ENCODE peak calls at places on chromosomes 11 and 22, in seven cellular contexts. Q, J, X, V, Z, C and S are unnamed samples.

GRCh38 chr11:84990141-84990540 is 637.0 kb downstream of the DLG2 start:
- DNase-seq in Q (no peak), J (no peak), X (no peak), V (no peak), Z (no peak), C (no peak), S (no peak)

GRCh38 chr22:26431151-26431995 is 2.3 kb downstream of the ASPHD2 start:
- DNase-seq in Q (no peak), J (no peak), X (no peak), V (no peak), Z (no peak), C (no peak), S (no peak)

GRCh38 chr11:37811349-37811748 is 1213.3 kb upstream of the RAG2 start:
- DNase-seq in Q (no peak), J (no peak), X (no peak), V (no peak), Z (peak; percentile 30), C (peak; percentile 44), S (no peak)

GRCh38 chr11:72641900-72642814 is 32.1 kb downstream of the PDE2A start:
- DNase-seq in Q (peak; percentile 48), J (no peak), X (peak; percentile 39), V (peak; percentile 57), Z (peak; percentile 91), C (peak; percentile 78), S (no peak)

GRCh38 chr22:19197997-19198865 is 19.7 kb upstream of the SLC25A1 start:
- DNase-seq in Q (no peak), J (no peak), X (no peak), V (no peak), Z (no peak), C (peak; percentile 24), S (no peak)

GRCh38 chr11:77186302-77186701 is 58.3 kb downstream of the MYO7A start:
- DNase-seq in Q (no peak), J (no peak), X (no peak), V (no peak), Z (no peak), C (no peak), S (no peak)

GRCh38 chr11:65928667-65929066 is 9.4 kb downstream of the DRAP1 start:
- DNase-seq in Q (no peak), J (no peak), X (no peak), V (peak; percentile 52), Z (no peak), C (no peak), S (no peak)

GRCh38 chr22:36301384-36301828 is 48.5 kb downstream of the APOL1 start:
- DNase-seq in Q (peak; percentile 85), J (peak; percentile 71), X (peak; percentile 83), V (peak; percentile 72), Z (peak; percentile 91), C (peak; percentile 92), S (no peak)

GRCh38 chr11:88535266-88535665 is 197.7 kb upstream of the CTSC start:
- DNase-seq in Q (no peak), J (no peak), X (no peak), V (no peak), Z (no peak), C (no peak), S (no peak)

GRCh38 chr11:115736146-115736545 is 231.9 kb upstream of the CADM1 start:
- DNase-seq in Q (no peak), J (no peak), X (no peak), V (no peak), Z (no peak), C (no peak), S (no peak)

GRCh38 chr11:68113986-68114385 is 7.2 kb downstream of the CHKA start:
- DNase-seq in Q (no peak), J (no peak), X (no peak), V (no peak), Z (no peak), C (no peak), S (no peak)

GRCh38 chr11:92753161-92753560 is 216.3 kb upstream of the MTNR1B start:
- DNase-seq in Q (no peak), J (no peak), X (no peak), V (no peak), Z (no peak), C (no peak), S (no peak)

GRCh38 chr11:62911137-62912130 is 9.7 kb downstream of the CHRM1 start:
- DNase-seq in Q (no peak), J (no peak), X (no peak), V (no peak), Z (no peak), C (no peak), S (no peak)

GRCh38 chr11:81869337-81870065 is 864.2 kb downstream of the FAM181B start:
- DNase-seq in Q (peak; percentile 59), J (no peak), X (peak; percentile 44), V (no peak), Z (no peak), C (no peak), S (no peak)

GRCh38 chr11:45834298-45834756 is 12.9 kb upstream of the CRY2 start:
- DNase-seq in Q (no peak), J (no peak), X (peak; percentile 47), V (peak; percentile 95), Z (no peak), C (no peak), S (peak; percentile 20)

GRCh38 chr11:6646040-6646439 is 9.6 kb downstream of the DCHS1 start:
- DNase-seq in Q (no peak), J (no peak), X (no peak), V (peak; percentile 51), Z (peak; percentile 75), C (peak; percentile 82), S (no peak)

GRCh38 chr11:18705651-18706281 is 7.2 kb downstream of the TMEM86A start:
- DNase-seq in Q (peak; percentile 37), J (no peak), X (peak; percentile 35), V (no peak), Z (peak; percentile 90), C (peak; percentile 80), S (peak; percentile 74)

GRCh38 chr22:50104149-50104548 is 14.3 kb downstream of the MOV10L1 start:
- DNase-seq in Q (no peak), J (no peak), X (no peak), V (peak; percentile 59), Z (no peak), C (no peak), S (peak; percentile 37)

GRCh38 chr11:114482114-114482513 is 42.8 kb downstream of the REXO2 start:
- DNase-seq in Q (no peak), J (no peak), X (no peak), V (no peak), Z (no peak), C (no peak), S (no peak)

GRCh38 chr22:36775589-36775965 is 342 bp downstream of the IFT27 start:
- DNase-seq in Q (peak; percentile 41), J (no peak), X (peak; percentile 44), V (no peak), Z (peak; percentile 85), C (peak; percentile 78), S (peak; percentile 85)

GRCh38 chr11:12088047-12088481 is 22.3 kb upstream of the MICAL2 start:
- DNase-seq in Q (peak; percentile 61), J (no peak), X (no peak), V (peak; percentile 78), Z (no peak), C (peak; percentile 77), S (no peak)

GRCh38 chr11:61477126-61477525 is 31.4 kb upstream of the LRRC10B start:
- DNase-seq in Q (no peak), J (no peak), X (no peak), V (no peak), Z (no peak), C (no peak), S (no peak)

GRCh38 chr11:121358775-121359174 is 66.2 kb downstream of the SC5D start:
- DNase-seq in Q (no peak), J (no peak), X (no peak), V (no peak), Z (no peak), C (no peak), S (no peak)

GRCh38 chr11:46277313-46277622 is 194 bp upstream of the CREB3L1 start:
- DNase-seq in Q (no peak), J (no peak), X (no peak), V (peak; percentile 84), Z (no peak), C (peak; percentile 81), S (no peak)

GRCh38 chr11:118098996-118099837 is 12.5 kb upstream of the SMIM35 start:
- DNase-seq in Q (no peak), J (no peak), X (no peak), V (peak; percentile 35), Z (no peak), C (peak; percentile 54), S (no peak)

GRCh38 chr11:809287-810039 is at the start of gene RPLP2:
- DNase-seq in Q (peak; percentile 98), J (peak; percentile 80), X (peak; percentile 99), V (peak; percentile 99), Z (peak; percentile 99), C (peak; percentile 99), S (peak; percentile 100)
- TF ChIP-seq EP300 in Q (peak; percentile 29), J (no peak), X (peak; percentile 59), V (no peak), Z (no peak), C (peak; percentile 21), S (no peak)

GRCh38 chr11:837189-837989 is 4.6 kb downstream of the CD151 start:
- DNase-seq in Q (no peak), J (no peak), X (no peak), V (peak; percentile 44), Z (peak; percentile 79), C (no peak), S (no peak)
- TF ChIP-seq POLR2AphosphoS5 in Q (no peak), J (no peak), X (no peak), V (no peak), Z (no peak), C (no peak), S (no peak)

GRCh38 chr11:97754976-97755375 is 1265.8 kb upstream of the CNTN5 start:
- DNase-seq in Q (no peak), J (no peak), X (no peak), V (no peak), Z (no peak), C (no peak), S (no peak)
- TF ChIP-seq POLR2A in Q (no peak), J (no peak), X (no peak), V (no peak), Z (no peak), C (no peak), S (no peak)

GRCh38 chr11:64923944-64924909 is at the start of gene PPP2R5B:
- DNase-seq in Q (peak; percentile 96), J (peak; percentile 69), X (peak; percentile 95), V (peak; percentile 94), Z (peak; percentile 96), C (peak; percentile 98), S (peak; percentile 96)
- TF ChIP-seq EP300 in Q (no peak), J (no peak), X (peak; percentile 41), V (peak; percentile 46), Z (no peak), C (peak; percentile 49), S (no peak)

DNA sequence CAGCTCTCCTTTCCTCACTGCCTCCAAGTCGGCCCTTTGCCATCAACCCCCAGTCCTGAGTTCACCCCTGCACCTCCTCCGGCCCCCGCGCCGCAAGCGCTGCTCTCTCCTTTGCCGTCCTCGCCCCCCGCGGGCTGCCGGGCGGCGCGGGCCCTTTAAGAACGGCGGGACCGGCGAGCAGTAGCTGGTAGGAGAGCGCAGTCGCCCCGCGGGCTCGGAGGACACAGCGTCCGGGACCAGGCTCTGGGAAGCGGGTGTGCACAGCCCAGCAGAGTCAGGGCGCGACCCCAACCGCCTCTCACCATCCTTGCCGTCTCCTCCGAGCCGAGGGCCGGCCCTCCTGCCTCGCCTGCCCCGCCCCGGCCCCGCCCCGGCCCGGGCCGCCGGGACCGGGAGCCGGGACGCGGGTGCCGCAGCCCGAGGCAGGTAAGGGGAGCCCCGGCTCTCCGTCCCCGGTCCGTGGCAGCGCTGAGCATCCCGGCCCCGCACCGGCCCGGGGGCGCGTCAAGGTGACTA is at the start of gene ABCG4:
- DNase-seq in Q (no peak), J (no peak), X (peak; percentile 29), V (no peak), Z (peak; percentile 88), C (no peak), S (no peak)
- TF ChIP-seq POLR2AphosphoS5 in Q (no peak), J (no peak), X (no peak), V (no peak), Z (no peak), C (no peak), S (no peak)